ENCODE peak calls at places on chromosome 13, in five cellular contexts. S, Q, J, E and Z are unnamed samples.

GRCh38 chr13:100131863-100132574 is 43.1 kb downstream of the PCCA start:
- DNase-seq in S (no peak), Q (no peak), J (no peak), E (no peak), Z (no peak)

GRCh38 chr13:20492641-20493040 is 33.0 kb downstream of the CRYL1 start:
- DNase-seq in S (no peak), Q (no peak), J (no peak), E (no peak), Z (peak; percentile 23)

GRCh38 chr13:92225861-92226260 is 827.4 kb downstream of the GPC5 start:
- DNase-seq in S (no peak), Q (no peak), J (no peak), E (no peak), Z (no peak)

GRCh38 chr13:93227906-93228801 is 1.5 kb downstream of the GPC6 start:
- DNase-seq in S (peak; percentile 49), Q (no peak), J (no peak), E (peak; percentile 36), Z (no peak)

GRCh38 chr13:50415428-50415827 is 400.2 kb downstream of the KCNRG start:
- DNase-seq in S (no peak), Q (no peak), J (no peak), E (no peak), Z (no peak)

GRCh38 chr13:20127563-20128458 is 33.0 kb downstream of the GJA3 start:
- DNase-seq in S (no peak), Q (peak; percentile 47), J (no peak), E (peak; percentile 60), Z (no peak)

GRCh38 chr13:72121466-72121865 is 254.5 kb upstream of the DACH1 start:
- DNase-seq in S (no peak), Q (no peak), J (no peak), E (no peak), Z (no peak)

GRCh38 chr13:45950343-45950995 is 98.9 kb upstream of the SIAH3 start:
- DNase-seq in S (no peak), Q (no peak), J (no peak), E (no peak), Z (no peak)

GRCh38 chr13:21913010-21913409 is 242.1 kb downstream of the FGF9 start:
- DNase-seq in S (no peak), Q (no peak), J (no peak), E (no peak), Z (no peak)

GRCh38 chr13:41675306-41675705 is 218.0 kb downstream of the RGCC start:
- DNase-seq in S (no peak), Q (no peak), J (no peak), E (no peak), Z (no peak)

GRCh38 chr13:96075953-96076543 is 13.9 kb upstream of the HS6ST3 start:
- DNase-seq in S (no peak), Q (no peak), J (no peak), E (no peak), Z (no peak)

GRCh38 chr13:89454736-89455135 is 1783.6 kb downstream of the SLITRK5 start:
- DNase-seq in S (no peak), Q (no peak), J (no peak), E (no peak), Z (no peak)

GRCh38 chr13:50366488-50367174 is 351.4 kb downstream of the KCNRG start:
- DNase-seq in S (no peak), Q (peak; percentile 20), J (no peak), E (no peak), Z (no peak)

GRCh38 chr13:97976551-97977375 is 23.3 kb downstream of the IPO5 start:
- DNase-seq in S (no peak), Q (peak; percentile 90), J (no peak), E (peak; percentile 14), Z (peak; percentile 2)

GRCh38 chr13:34040863-34041262 is 222.9 kb downstream of the RFC3 start:
- DNase-seq in S (no peak), Q (no peak), J (no peak), E (no peak), Z (no peak)

GRCh38 chr13:31556376-31556775 is 182.9 kb upstream of the RXFP2 start:
- DNase-seq in S (no peak), Q (no peak), J (no peak), E (no peak), Z (no peak)

GRCh38 chr13:59409651-59410200 is 754.0 kb downstream of the DIAPH3 start:
- DNase-seq in S (no peak), Q (no peak), J (no peak), E (no peak), Z (no peak)

GRCh38 chr13:88107486-88108044 is 436.4 kb downstream of the SLITRK5 start:
- DNase-seq in S (no peak), Q (no peak), J (no peak), E (no peak), Z (no peak)

GRCh38 chr13:93549326-93549855 is 322.8 kb downstream of the GPC6 start:
- DNase-seq in S (no peak), Q (no peak), J (no peak), E (no peak), Z (no peak)

GRCh38 chr13:106533940-106534843 is 1.3 kb downstream of the EFNB2 start:
- DNase-seq in S (peak; percentile 37), Q (peak; percentile 18), J (no peak), E (peak; percentile 32), Z (peak; percentile 11)

GRCh38 chr13:100666124-100666523 is 8.5 kb downstream of the TMTC4 start:
- DNase-seq in S (no peak), Q (no peak), J (no peak), E (no peak), Z (no peak)

GRCh38 chr13:94707400-94708021 is 4.8 kb downstream of the SOX21 start:
- DNase-seq in S (no peak), Q (no peak), J (no peak), E (no peak), Z (no peak)

GRCh38 chr13:23578411-23579071 is 8.3 kb downstream of the TNFRSF19 start:
- DNase-seq in S (peak; percentile 54), Q (peak; percentile 64), J (peak; percentile 48), E (peak; percentile 72), Z (peak; percentile 37)

GRCh38 chr13:109366521-109366920 is 419.9 kb downstream of the IRS2 start:
- DNase-seq in S (no peak), Q (no peak), J (no peak), E (no peak), Z (no peak)

GRCh38 chr13:37132211-37132610 is 26.7 kb upstream of the CSNK1A1L start:
- DNase-seq in S (no peak), Q (no peak), J (no peak), E (no peak), Z (no peak)

GRCh38 chr13:33139186-33139585 is 123.0 kb downstream of the KL start:
- DNase-seq in S (no peak), Q (no peak), J (no peak), E (peak; percentile 90), Z (no peak)